ENCODE peak calls at places on chromosomes 16 and 17, in five cellular contexts. One of them, this sample, is unnamed.

GRCh38 chr16:7331997-7332396 is 648 bp upstream of the RBFOX1 start:
- DNase-seq in thoracic aorta: no peak
- DNase-seq in ovary: no peak
- DNase-seq in retinal pigment epithelial cell: no peak
- DNase-seq in foreskin fibroblast: no peak
- DNase-seq in this sample: no peak

GRCh38 chr17:79217473-79218135 is 143.0 kb downstream of the ENGASE start:
- DNase-seq in retinal pigment epithelial cell: no peak
- DNase-seq in ovary: no peak
- DNase-seq in thoracic aorta: no peak
- DNase-seq in foreskin fibroblast: no peak
- DNase-seq in this sample: no peak

GRCh38 chr17:3318336-3318735 is 20.2 kb upstream of the OR3A1 start:
- DNase-seq in retinal pigment epithelial cell: no peak
- DNase-seq in ovary: no peak
- DNase-seq in thoracic aorta: no peak
- DNase-seq in foreskin fibroblast: no peak
- DNase-seq in this sample: no peak

GRCh38 chr17:31155208-31155810 is 60.5 kb downstream of the NF1 start:
- DNase-seq in ovary: no peak
- DNase-seq in foreskin fibroblast: peak
- DNase-seq in thoracic aorta: no peak
- DNase-seq in retinal pigment epithelial cell: no peak
- DNase-seq in this sample: no peak

GRCh38 chr17:21124096-21124495 is 2.7 kb upstream of the DHRS7B start:
- DNase-seq in foreskin fibroblast: no peak
- DNase-seq in thoracic aorta: no peak
- DNase-seq in retinal pigment epithelial cell: no peak
- DNase-seq in ovary: no peak
- DNase-seq in this sample: no peak

GRCh38 chr17:71084219-71084618 is 914.9 kb downstream of the KCNJ2 start:
- DNase-seq in thoracic aorta: no peak
- DNase-seq in retinal pigment epithelial cell: no peak
- DNase-seq in foreskin fibroblast: peak
- DNase-seq in ovary: no peak
- DNase-seq in this sample: no peak

GRCh38 chr17:7834554-7834890 is 505 bp downstream of the KDM6B start:
- DNase-seq in retinal pigment epithelial cell: no peak
- DNase-seq in foreskin fibroblast: no peak
- DNase-seq in ovary: peak
- DNase-seq in thoracic aorta: no peak
- DNase-seq in this sample: no peak

GRCh38 chr16:64287667-64288521 is 834.0 kb downstream of the CDH11 start:
- DNase-seq in foreskin fibroblast: no peak
- DNase-seq in retinal pigment epithelial cell: no peak
- DNase-seq in thoracic aorta: no peak
- DNase-seq in ovary: no peak
- DNase-seq in this sample: no peak

GRCh38 chr16:8905168-8905762 is 23.1 kb downstream of the LITAFD start:
- DNase-seq in ovary: no peak
- DNase-seq in retinal pigment epithelial cell: no peak
- DNase-seq in foreskin fibroblast: peak
- DNase-seq in thoracic aorta: no peak
- DNase-seq in this sample: no peak

GRCh38 chr16:2385441-2385840 is 43.8 kb upstream of the CCNF start:
- DNase-seq in thoracic aorta: no peak
- DNase-seq in ovary: no peak
- DNase-seq in retinal pigment epithelial cell: no peak
- DNase-seq in foreskin fibroblast: peak
- DNase-seq in this sample: no peak

GRCh38 chr16:3977376-3977775 is 96.9 kb upstream of the CREBBP start:
- DNase-seq in thoracic aorta: no peak
- DNase-seq in retinal pigment epithelial cell: no peak
- DNase-seq in ovary: no peak
- DNase-seq in foreskin fibroblast: no peak
- DNase-seq in this sample: no peak

GRCh38 chr17:57602896-57603295 is 142.2 kb downstream of the CCDC182 start:
- DNase-seq in retinal pigment epithelial cell: no peak
- DNase-seq in foreskin fibroblast: no peak
- DNase-seq in thoracic aorta: no peak
- DNase-seq in ovary: no peak
- DNase-seq in this sample: no peak

GRCh38 chr16:73032548-73033270 is 15.2 kb downstream of the ZFHX3 start:
- DNase-seq in thoracic aorta: no peak
- DNase-seq in foreskin fibroblast: no peak
- DNase-seq in ovary: no peak
- DNase-seq in retinal pigment epithelial cell: no peak
- DNase-seq in this sample: no peak

GRCh38 chr16:88992351-88993005 is 15.5 kb upstream of the CBFA2T3 start:
- DNase-seq in foreskin fibroblast: no peak
- DNase-seq in ovary: no peak
- DNase-seq in thoracic aorta: no peak
- DNase-seq in retinal pigment epithelial cell: no peak
- DNase-seq in this sample: no peak

DNA sequence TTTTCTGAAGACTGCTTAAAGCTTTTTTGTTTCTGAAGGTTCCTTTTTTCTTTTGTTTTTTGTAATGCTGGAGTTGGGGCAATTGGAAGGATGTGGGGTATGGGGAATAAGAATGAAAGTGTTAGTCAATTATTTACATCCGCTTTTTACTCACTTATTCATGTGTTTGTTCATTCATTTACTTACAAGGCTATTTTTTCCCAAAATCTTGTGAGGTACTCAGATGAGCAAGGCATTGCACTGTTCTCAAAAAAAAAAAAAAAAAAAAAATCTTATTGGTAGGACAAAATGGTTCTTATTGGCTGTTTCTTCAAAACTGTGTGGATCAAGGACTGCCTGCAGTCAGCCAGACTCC is 55.7 kb downstream of the PLD6 start:
- DNase-seq in foreskin fibroblast: no peak
- DNase-seq in thoracic aorta: no peak
- DNase-seq in ovary: no peak
- DNase-seq in retinal pigment epithelial cell: no peak
- DNase-seq in this sample: no peak
- TF ChIP-seq CTCF in foreskin fibroblast: no peak
- TF ChIP-seq CTCF in thoracic aorta: no peak
- TF ChIP-seq CTCF in ovary: no peak
- TF ChIP-seq CTCF in retinal pigment epithelial cell: no peak
- TF ChIP-seq CTCF in this sample: no peak

GRCh38 chr17:45785373-45786193 is 1.5 kb downstream of the CRHR1 start:
- DNase-seq in retinal pigment epithelial cell: no peak
- DNase-seq in foreskin fibroblast: no peak
- DNase-seq in thoracic aorta: no peak
- DNase-seq in ovary: no peak
- DNase-seq in this sample: no peak
- H3K4me3 ChIP-seq in retinal pigment epithelial cell: no peak
- H3K4me3 ChIP-seq in foreskin fibroblast: peak
- H3K4me3 ChIP-seq in thoracic aorta: peak
- H3K4me3 ChIP-seq in ovary: peak
- H3K4me3 ChIP-seq in this sample: no peak

GRCh38 chr16:19110537-19111391 is 3.0 kb upstream of the ITPRIPL2 start:
- DNase-seq in retinal pigment epithelial cell: no peak
- DNase-seq in thoracic aorta: no peak
- DNase-seq in foreskin fibroblast: no peak
- DNase-seq in ovary: no peak
- DNase-seq in this sample: no peak

GRCh38 chr16:19113577-19114358 is at the start of gene ITPRIPL2:
- DNase-seq in thoracic aorta: peak
- DNase-seq in retinal pigment epithelial cell: no peak
- DNase-seq in foreskin fibroblast: peak
- DNase-seq in ovary: peak
- DNase-seq in this sample: peak

GRCh38 chr16:19115148-19116021 is 1.6 kb downstream of the ITPRIPL2 start:
- DNase-seq in retinal pigment epithelial cell: no peak
- DNase-seq in foreskin fibroblast: no peak
- DNase-seq in thoracic aorta: no peak
- DNase-seq in ovary: peak
- DNase-seq in this sample: no peak

GRCh38 chr16:19116711-19117449 is 3.1 kb downstream of the ITPRIPL2 start:
- DNase-seq in retinal pigment epithelial cell: no peak
- DNase-seq in foreskin fibroblast: peak
- DNase-seq in ovary: no peak
- DNase-seq in thoracic aorta: no peak
- DNase-seq in this sample: no peak

DNA sequence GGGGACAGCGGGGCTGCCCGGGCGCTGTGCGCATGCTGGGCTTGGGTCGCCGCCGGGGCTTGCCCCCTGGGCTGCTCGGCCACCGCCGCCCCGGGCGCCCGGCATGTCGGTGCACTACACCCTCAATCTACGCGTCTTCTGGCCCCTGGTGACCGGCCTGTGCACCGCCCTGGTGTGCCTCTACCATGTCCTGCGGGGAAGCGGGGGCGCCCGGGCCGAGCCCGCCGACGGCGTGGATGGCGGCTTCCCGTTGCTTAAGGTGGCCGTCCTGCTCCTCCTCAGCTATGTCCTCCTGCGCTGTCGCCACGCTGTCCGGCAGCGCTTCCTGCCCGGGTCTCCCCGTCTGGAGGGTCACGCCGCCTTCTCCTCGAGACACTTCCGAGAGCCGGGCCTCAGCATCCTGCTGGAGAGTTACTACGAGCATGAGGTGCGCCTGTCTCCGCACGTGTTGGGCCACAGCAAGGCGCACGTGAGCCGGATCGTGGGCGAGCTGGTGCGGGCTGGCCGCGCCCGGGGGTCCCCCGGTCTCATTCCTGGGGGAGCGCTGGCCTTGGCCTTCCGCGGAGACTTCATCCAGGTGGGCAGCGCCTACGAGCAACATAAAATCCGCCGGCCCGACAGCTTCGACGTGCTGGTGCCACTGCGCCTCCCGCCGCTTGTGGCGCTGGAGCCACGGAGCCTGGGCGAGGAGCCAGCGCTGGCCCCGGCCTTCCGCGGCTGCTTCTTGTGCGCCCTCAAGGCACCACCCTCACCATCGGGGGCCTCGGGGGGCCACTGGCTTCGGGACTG is 789 bp downstream of the ITPRIPL2 start:
- DNase-seq in foreskin fibroblast: peak
- DNase-seq in retinal pigment epithelial cell: no peak
- DNase-seq in thoracic aorta: no peak
- DNase-seq in ovary: peak
- DNase-seq in this sample: no peak
- TF ChIP-seq CTCF in foreskin fibroblast: peak
- TF ChIP-seq CTCF in retinal pigment epithelial cell: no peak
- TF ChIP-seq CTCF in thoracic aorta: peak
- TF ChIP-seq CTCF in ovary: peak
- TF ChIP-seq CTCF in this sample: no peak

DNA sequence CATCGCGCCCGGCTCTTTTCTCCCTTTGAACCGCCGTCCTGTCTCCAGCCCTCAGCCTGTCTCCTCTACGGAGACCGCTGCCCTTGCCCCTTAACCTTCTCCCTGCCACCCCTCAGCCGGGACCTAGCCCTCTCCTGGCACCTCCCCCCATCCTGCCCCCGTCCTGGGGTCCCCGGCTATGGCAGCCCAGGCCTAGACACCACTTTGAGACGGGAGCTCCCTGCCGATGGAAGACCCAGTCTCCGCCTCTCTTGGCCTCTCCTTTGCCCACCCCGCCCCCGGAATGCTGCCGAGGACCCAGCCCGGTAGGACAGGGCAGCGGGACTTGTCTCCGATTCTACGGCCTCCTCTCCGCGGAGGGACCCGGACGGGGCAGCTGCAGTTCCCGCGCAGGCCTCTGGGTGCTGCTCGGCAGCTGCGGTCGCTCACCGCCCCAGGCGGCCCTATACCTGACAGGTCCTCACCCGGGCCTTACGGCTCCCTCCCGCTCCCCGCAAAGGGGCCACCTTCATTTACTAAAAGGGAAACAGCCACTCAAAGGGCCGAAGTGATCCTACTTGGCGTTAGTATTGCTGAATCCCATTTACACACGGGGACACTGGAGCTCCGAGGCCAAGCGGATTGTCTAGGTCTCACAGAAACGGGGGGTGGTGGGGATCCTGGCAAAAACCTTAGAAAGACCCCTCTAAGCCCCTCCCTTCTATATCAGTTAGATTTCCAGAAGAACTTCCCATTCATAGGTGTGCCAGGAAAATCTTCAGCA is 32.6 kb upstream of the TAC4 start:
- DNase-seq in foreskin fibroblast: peak
- DNase-seq in retinal pigment epithelial cell: no peak
- DNase-seq in ovary: peak
- DNase-seq in thoracic aorta: no peak
- DNase-seq in this sample: no peak
- H3K4me3 ChIP-seq in foreskin fibroblast: no peak
- H3K4me3 ChIP-seq in retinal pigment epithelial cell: no peak
- H3K4me3 ChIP-seq in ovary: no peak
- H3K4me3 ChIP-seq in thoracic aorta: peak
- H3K4me3 ChIP-seq in this sample: no peak

GRCh38 chr16:35687071-35687470 is 2227.7 kb downstream of the TP53TG3F start:
- DNase-seq in foreskin fibroblast: no peak
- DNase-seq in thoracic aorta: no peak
- DNase-seq in retinal pigment epithelial cell: no peak
- DNase-seq in ovary: no peak
- DNase-seq in this sample: no peak

GRCh38 chr16:35690413-35690812 is 2231.0 kb downstream of the TP53TG3F start:
- DNase-seq in retinal pigment epithelial cell: no peak
- DNase-seq in foreskin fibroblast: no peak
- DNase-seq in ovary: no peak
- DNase-seq in thoracic aorta: no peak
- DNase-seq in this sample: no peak

GRCh38 chr16:35686595-35686994 is 2227.2 kb downstream of the TP53TG3F start:
- DNase-seq in retinal pigment epithelial cell: no peak
- DNase-seq in ovary: no peak
- DNase-seq in thoracic aorta: no peak
- DNase-seq in foreskin fibroblast: no peak
- DNase-seq in this sample: no peak

GRCh38 chr16:35689764-35690163 is 2230.4 kb downstream of the TP53TG3F start:
- DNase-seq in foreskin fibroblast: no peak
- DNase-seq in thoracic aorta: no peak
- DNase-seq in retinal pigment epithelial cell: no peak
- DNase-seq in ovary: no peak
- DNase-seq in this sample: no peak

GRCh38 chr16:35687781-35688180 is 2228.4 kb downstream of the TP53TG3F start:
- DNase-seq in foreskin fibroblast: no peak
- DNase-seq in thoracic aorta: no peak
- DNase-seq in ovary: no peak
- DNase-seq in retinal pigment epithelial cell: no peak
- DNase-seq in this sample: no peak
- TF ChIP-seq CTCF in foreskin fibroblast: no peak
- TF ChIP-seq CTCF in thoracic aorta: no peak
- TF ChIP-seq CTCF in ovary: no peak
- TF ChIP-seq CTCF in retinal pigment epithelial cell: no peak
- TF ChIP-seq CTCF in this sample: no peak

GRCh38 chr17:41690497-41690896 is 1.8 kb downstream of the EIF1 start:
- DNase-seq in retinal pigment epithelial cell: no peak
- DNase-seq in thoracic aorta: no peak
- DNase-seq in ovary: no peak
- DNase-seq in foreskin fibroblast: no peak
- DNase-seq in this sample: no peak
- H3K4me3 ChIP-seq in retinal pigment epithelial cell: peak
- H3K4me3 ChIP-seq in thoracic aorta: peak
- H3K4me3 ChIP-seq in ovary: peak
- H3K4me3 ChIP-seq in foreskin fibroblast: peak
- H3K4me3 ChIP-seq in this sample: peak